ENCODE peak calls at places on chromosomes 16 and 17, in nine cellular contexts. E, N, Q, M, R, F, Z, J and U are unnamed samples.

GRCh38 chr16:1097800-1098199 is 1.8 kb upstream of the C1QTNF8 start:
- DNase-seq in N (no peak), F (no peak), J (no peak), R (no peak), E (no peak), M (peak), Z (no peak), Q (no peak), U (no peak)

GRCh38 chr16:73057369-73058210 is 9.7 kb upstream of the ZFHX3 start:
- DNase-seq in Q (no peak), R (peak), N (no peak), E (no peak), M (no peak), F (no peak), J (peak), Z (no peak), U (peak)

GRCh38 chr17:75430159-75430748 is 24.8 kb upstream of the GRB2 start:
- DNase-seq in E (peak), J (no peak), N (no peak), F (no peak), M (no peak), R (no peak), Z (no peak), Q (peak), U (no peak)

GRCh38 chr16:3097266-3097665 is 1.8 kb downstream of the ZSCAN10 start:
- DNase-seq in M (no peak), N (no peak), F (no peak), Q (no peak), R (no peak), J (no peak), Z (no peak), E (no peak), U (no peak)

GRCh38 chr17:27473748-27474609 is 17.7 kb downstream of the KSR1 start:
- DNase-seq in J (peak), F (peak), R (no peak), M (no peak), E (no peak), Z (no peak), N (no peak), Q (no peak), U (peak)

GRCh38 chr17:51200295-51200694 is 34.1 kb downstream of the NME2 start:
- DNase-seq in F (no peak), Z (no peak), R (no peak), Q (no peak), N (no peak), E (no peak), J (no peak), M (no peak), U (no peak)

GRCh38 chr17:21374455-21375161 is 1.5 kb upstream of the KCNJ12 start:
- DNase-seq in R (no peak), Z (no peak), F (no peak), E (no peak), J (peak), N (no peak), M (no peak), Q (no peak), U (no peak)

GRCh38 chr16:50735629-50736122 is 6.2 kb upstream of the CYLD start:
- DNase-seq in N (no peak), E (no peak), F (no peak), J (peak), Z (no peak), Q (no peak), M (no peak), R (no peak), U (no peak)

GRCh38 chr17:17435323-17435722 is 41.5 kb upstream of the MED9 start:
- DNase-seq in F (no peak), E (peak), M (no peak), R (no peak), N (no peak), Q (peak), J (no peak), Z (no peak), U (no peak)

GRCh38 chr17:73639926-73640325 is 4.3 kb downstream of the SDK2 start:
- DNase-seq in F (peak), Q (no peak), Z (no peak), E (no peak), N (no peak), M (no peak), J (no peak), R (no peak), U (no peak)

GRCh38 chr16:27759947-27760844 is 210.3 kb downstream of the KATNIP start:
- DNase-seq in M (no peak), F (no peak), Z (no peak), J (no peak), R (no peak), N (no peak), Q (no peak), E (no peak), U (no peak)

GRCh38 chr17:64236827-64237403 is 26.1 kb downstream of the TEX2 start:
- DNase-seq in M (no peak), N (no peak), Z (peak), E (peak), Q (no peak), R (no peak), J (no peak), F (peak), U (no peak)

GRCh38 chr16:53369921-53370320 is 64.3 kb upstream of the RBL2 start:
- DNase-seq in J (no peak), Q (peak), Z (no peak), F (no peak), M (no peak), R (no peak), E (no peak), N (no peak), U (no peak)

DNA sequence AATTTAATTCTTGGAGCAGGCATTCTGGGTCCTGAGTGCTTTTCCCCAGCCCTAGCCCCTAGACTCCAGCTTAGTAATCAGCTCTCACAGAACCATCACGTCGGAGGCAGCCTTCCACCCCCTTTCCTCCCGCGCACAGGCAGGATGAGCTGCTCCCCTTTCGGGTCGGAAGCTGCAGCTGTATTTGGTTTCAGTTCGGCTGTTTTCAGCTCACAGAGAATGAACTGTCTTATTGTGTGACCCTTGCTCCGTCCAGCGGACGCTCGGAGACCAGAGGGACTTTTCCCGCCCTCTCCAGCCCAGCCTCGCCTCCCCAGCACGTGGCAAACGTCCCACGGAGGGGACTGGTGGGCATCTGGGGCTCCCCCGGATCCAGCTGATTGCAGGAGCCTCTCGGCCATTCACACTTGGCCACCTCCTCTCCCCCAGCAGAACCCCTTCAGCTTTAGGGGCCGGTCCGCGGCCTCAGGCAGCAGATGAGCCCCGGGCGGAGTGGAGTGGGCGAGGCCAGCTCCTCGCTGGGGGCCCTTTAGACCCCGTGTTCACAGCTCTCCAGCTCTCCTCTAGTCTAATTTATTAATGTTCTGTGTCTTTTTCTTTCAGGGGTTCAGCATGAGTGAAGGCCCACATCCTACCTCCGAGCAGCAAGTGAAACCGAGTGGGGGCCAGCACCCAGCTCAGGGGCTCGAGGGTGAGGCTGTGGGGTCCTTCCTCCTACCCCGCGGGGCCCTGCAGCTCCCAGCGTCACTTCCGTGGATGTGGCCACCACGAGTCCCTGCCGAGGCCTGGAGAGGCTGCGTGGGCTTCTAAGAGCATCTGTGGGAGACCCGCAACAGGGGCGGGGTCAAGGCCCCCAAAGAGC is 863 bp upstream of the UTS2R start:
- DNase-seq in M (no peak), F (no peak), Z (no peak), Q (no peak), N (no peak), E (no peak), R (no peak), J (peak), U (no peak)
- H3K4me3 ChIP-seq in M (peak), F (peak), Z (no peak), Q (peak), N (peak), E (peak), R (peak), J (peak), U (peak)

DNA sequence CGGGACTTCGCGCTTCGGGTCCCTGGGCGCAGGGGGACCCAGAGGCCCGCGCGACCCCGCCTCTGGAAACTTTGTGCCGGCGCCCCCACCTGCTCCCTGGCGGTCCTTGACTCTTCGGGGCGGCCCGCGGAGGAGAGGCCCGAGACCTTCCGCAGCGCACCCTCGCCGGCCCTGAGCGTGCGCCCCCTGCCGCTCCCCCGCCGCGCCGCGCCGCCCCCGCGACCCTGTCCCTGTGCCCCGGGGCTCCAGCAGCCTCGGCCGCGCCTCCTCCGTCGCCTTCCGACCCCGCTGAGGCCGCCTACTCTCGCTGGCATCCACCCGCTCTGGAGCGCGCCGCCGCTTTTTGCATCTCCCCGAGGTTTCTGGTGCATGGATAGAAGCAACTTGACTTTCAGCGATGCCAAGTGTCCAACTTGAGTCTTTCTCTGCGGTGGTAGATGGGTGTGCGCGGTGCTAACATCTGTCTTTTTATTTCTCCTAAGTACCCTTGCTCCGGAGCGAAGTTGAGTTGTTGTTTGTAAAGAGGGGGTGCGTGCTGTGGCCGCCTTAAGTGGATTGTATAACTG is 414 bp downstream of the DUSP14 start:
- DNase-seq in Q (peak), R (peak), E (peak), M (peak), Z (no peak), F (peak), J (peak), N (peak), U (peak)
- TF ChIP-seq CTCF in Q (no peak), R (no peak), E (peak), M (peak), Z (no peak), F (peak), J (peak), N (peak), U (peak)

DNA sequence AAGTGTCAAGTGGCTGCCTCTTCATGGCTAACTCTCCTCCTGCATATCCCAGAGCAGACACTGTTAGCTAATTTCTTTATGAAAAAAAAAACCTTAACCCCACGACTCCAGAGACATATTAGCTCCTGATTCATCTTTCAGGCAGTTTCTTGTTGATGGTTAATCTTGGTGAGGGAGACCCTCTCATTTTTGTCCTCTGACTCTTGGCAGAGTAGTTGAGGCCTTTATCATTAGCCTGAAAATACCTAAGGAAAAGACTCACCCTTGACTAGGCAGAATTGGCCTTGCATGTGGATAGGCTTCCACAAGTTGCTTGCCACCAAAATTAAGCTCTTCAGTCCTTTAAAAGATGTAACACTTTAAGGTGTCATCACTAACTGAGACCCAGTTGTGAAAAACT is 4.0 kb downstream of the CRYBA1 start:
- DNase-seq in M (no peak), N (no peak), R (no peak), J (no peak), Q (peak), E (no peak), F (no peak), Z (no peak), U (no peak)
- H3K4me3 ChIP-seq in M (no peak), N (no peak), R (no peak), J (no peak), Q (no peak), E (no peak), F (no peak), Z (no peak), U (no peak)

DNA sequence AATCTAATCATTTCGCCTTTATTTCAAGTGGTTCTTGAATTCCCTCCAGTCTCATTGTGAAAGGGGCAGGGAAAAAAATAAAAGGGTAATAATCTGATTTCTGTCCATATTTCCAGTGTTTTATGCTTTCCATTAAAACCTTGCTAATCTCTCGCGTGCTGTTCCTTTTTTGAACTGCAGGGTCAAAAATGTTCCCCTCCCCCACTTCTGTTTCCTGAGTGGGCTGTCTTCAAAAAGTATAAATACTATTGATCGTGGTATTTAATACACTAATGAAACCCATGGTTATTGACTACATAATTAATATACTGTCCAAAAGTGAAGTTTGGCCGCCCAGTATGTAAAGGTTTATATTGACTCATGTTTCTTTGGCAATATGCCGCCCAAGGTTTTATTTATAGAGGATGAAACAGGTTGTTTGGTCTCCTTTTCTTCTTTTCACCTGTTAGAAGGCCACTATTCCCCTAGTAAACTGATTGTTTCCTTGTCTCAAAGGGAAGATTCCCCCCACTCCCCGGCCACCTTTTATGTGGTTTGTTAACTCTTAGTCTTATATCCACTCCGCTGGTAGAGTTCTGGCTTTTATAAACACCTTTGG is 69.7 kb downstream of the RPA1 start:
- DNase-seq in J (no peak), Q (no peak), R (no peak), N (no peak), F (no peak), M (no peak), Z (no peak), E (peak), U (no peak)
- TF ChIP-seq CTCF in J (no peak), Q (peak), R (no peak), N (peak), F (peak), M (no peak), Z (no peak), E (no peak), U (peak)